ENCODE peak calls at places on chromosome 2, in seven cellular contexts. L, V, F, Z, B, J and E are unnamed samples.

GRCh38 chr2:110215566-110216158 is 3.3 kb upstream of the MTLN start:
- DNase-seq in J (no peak), B (no peak), V (no peak), F (no peak), Z (no peak), L (no peak), E (no peak)

GRCh38 chr2:187390891-187391290 is 57.2 kb downstream of the CALCRL start:
- DNase-seq in J (no peak), B (peak), L (no peak), F (peak), V (no peak), Z (peak), E (no peak)

GRCh38 chr2:227378371-227378782 is 729 bp downstream of the TM4SF20 start:
- DNase-seq in J (no peak), Z (no peak), L (no peak), B (no peak), V (no peak), F (no peak), E (no peak)

GRCh38 chr2:95382128-95382645 is 20.3 kb upstream of the FAHD2A start:
- DNase-seq in J (no peak), Z (no peak), F (no peak), V (no peak), L (no peak), B (no peak), E (peak)

GRCh38 chr2:31688282-31688681 is 107.5 kb upstream of the SRD5A2 start:
- DNase-seq in L (no peak), F (no peak), Z (no peak), J (no peak), V (no peak), B (peak), E (no peak)

GRCh38 chr2:70619167-70619566 is 65.5 kb upstream of the TGFA start:
- DNase-seq in V (no peak), J (no peak), L (no peak), B (no peak), F (no peak), Z (no peak), E (no peak)

GRCh38 chr2:241538838-241539615 is 19.5 kb upstream of the BOK start:
- DNase-seq in F (no peak), B (no peak), L (no peak), V (no peak), J (no peak), Z (no peak), E (no peak)

GRCh38 chr2:177579486-177580036 is 187.0 kb downstream of the AGPS start:
- DNase-seq in V (no peak), B (no peak), L (no peak), J (no peak), Z (no peak), F (no peak), E (no peak)

GRCh38 chr2:131023758-131024157 is 69.5 kb downstream of the FAM168B start:
- DNase-seq in F (no peak), B (no peak), L (no peak), V (no peak), Z (no peak), J (no peak), E (no peak)

GRCh38 chr2:198309673-198310280 is 505.4 kb downstream of the PLCL1 start:
- DNase-seq in L (peak), V (peak), F (no peak), Z (peak), J (peak), B (peak), E (no peak)

GRCh38 chr2:27249891-27250651 is 12.8 kb downstream of the SLC30A3 start:
- DNase-seq in F (no peak), B (peak), V (peak), L (no peak), Z (peak), J (peak), E (no peak)
- TF ChIP-seq CTCF in F (peak), B (peak), V (peak), L (peak), Z (peak), J (peak), E (peak)

GRCh38 chr2:216217904-216218260 is 108.7 kb downstream of the XRCC5 start:
- DNase-seq in F (no peak), B (no peak), Z (no peak), L (no peak), V (no peak), J (no peak), E (no peak)

GRCh38 chr2:216214768-216215167 is 105.6 kb downstream of the XRCC5 start:
- DNase-seq in B (no peak), J (no peak), V (no peak), F (no peak), L (no peak), Z (no peak), E (no peak)

GRCh38 chr2:216219866-216220265 is 110.7 kb downstream of the XRCC5 start:
- DNase-seq in B (no peak), F (no peak), V (no peak), Z (no peak), J (no peak), L (no peak), E (no peak)

GRCh38 chr2:216216951-216217903 is 108.1 kb downstream of the XRCC5 start:
- DNase-seq in L (no peak), Z (peak), F (no peak), V (peak), B (peak), J (no peak), E (no peak)

GRCh38 chr2:216215991-216216390 is 106.8 kb downstream of the XRCC5 start:
- DNase-seq in F (no peak), B (peak), L (no peak), Z (no peak), J (no peak), V (no peak), E (no peak)
- TF ChIP-seq CTCF in F (peak), B (peak), L (peak), Z (peak), J (peak), V (peak), E (peak)

DNA sequence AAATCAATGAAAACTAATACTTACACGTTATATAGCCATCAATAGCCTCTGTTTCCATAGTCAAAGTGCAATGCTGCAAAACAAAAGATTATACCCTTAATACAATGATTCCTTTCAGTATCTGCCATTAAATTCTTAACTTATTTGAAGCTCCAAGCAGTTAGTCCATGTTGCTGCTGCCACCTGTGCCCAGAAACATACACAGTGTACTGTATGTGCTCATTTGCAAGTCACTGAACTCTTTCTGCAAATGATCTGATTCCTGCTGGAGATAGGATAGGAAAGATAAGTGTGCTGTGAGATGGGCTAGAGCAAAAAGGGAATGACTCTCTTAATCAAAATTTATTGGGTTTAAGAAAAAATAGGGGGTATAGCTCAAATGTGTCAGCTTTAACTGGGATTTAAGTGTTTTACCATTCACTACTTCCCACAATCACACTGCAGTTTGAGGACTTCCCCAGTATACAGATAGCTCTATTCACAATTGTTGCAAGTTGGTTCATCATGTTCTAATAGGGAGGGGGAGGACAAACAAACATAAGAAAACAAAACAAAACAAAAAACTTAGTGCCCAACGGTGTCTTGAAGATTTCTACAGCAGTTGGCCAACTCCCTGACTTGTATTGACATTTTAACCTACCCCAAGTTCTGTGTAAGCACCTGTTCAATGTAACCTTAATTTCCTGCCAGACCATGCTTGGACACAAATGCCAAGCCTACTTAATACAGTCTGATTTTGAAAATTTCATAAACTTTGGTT is 2.7 kb downstream of the IKZF2 start:
- DNase-seq in F (no peak), L (peak), Z (no peak), J (no peak), V (no peak), B (no peak), E (no peak)
- TF ChIP-seq CTCF in F (no peak), L (peak), Z (no peak), J (no peak), V (no peak), B (no peak), E (no peak)

GRCh38 chr2:205948496-205948837 is 137.5 kb downstream of the INO80D start:
- DNase-seq in F (no peak), J (no peak), Z (no peak), V (no peak), B (no peak), L (no peak), E (no peak)

GRCh38 chr2:205948883-205949282 is 137.1 kb downstream of the INO80D start:
- DNase-seq in B (no peak), F (no peak), Z (no peak), J (no peak), V (no peak), L (no peak), E (no peak)

GRCh38 chr2:205946226-205946625 is 139.7 kb downstream of the INO80D start:
- DNase-seq in V (no peak), Z (no peak), J (no peak), B (no peak), F (no peak), L (peak), E (no peak)

DNA sequence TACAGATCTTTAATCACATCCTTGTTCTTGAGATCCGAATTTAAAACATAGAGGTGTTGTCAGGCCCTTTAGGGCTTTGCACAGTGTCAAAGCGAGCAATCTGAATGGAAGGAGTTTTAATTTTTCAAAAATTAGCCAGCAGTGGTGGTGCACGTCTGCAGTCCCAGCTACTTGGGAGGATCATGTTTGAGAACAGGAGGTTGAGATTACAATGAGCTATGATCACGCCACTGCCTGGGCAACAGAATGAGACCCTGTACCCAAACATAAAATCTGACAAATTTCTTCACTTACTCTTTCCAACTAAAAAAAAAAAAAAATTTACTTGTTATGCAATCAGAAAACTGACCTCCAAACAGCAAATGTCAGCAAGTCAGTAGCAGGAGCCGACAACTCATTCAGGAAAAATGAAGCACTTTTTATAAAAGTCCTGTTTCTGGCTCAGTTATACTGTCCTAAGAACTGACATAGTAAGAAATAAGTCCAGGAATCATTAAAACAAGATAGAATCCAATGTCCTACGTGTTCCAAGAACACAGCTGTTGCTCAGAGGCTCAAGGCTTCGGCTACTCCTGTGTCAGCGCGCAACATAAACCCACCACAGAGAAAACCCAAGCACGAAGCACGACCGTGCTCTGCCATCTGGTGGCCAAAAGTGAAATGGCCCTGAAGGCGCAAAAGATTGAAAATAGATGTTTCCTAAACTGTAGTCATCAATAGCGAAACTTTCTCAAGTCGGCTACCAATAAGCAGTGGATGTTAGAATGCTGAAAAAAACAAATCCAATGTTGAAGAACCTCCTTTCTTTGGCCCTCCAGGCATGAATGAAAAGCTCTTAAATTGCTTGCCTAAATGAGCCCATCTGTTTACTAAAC is 138.1 kb downstream of the INO80D start:
- DNase-seq in B (peak), Z (peak), L (peak), V (peak), J (peak), F (peak), E (peak)
- TF ChIP-seq CTCF in B (peak), Z (peak), L (peak), V (peak), J (peak), F (peak), E (peak)

GRCh38 chr2:24021122-24021998 is 11.5 kb downstream of the MFSD2B start:
- DNase-seq in B (no peak), V (peak), J (peak), L (peak), Z (no peak), F (no peak), E (no peak)
- TF ChIP-seq CTCF in B (peak), V (peak), J (peak), L (peak), Z (peak), F (peak), E (no peak)

GRCh38 chr2:60109744-60110143 is 443.7 kb downstream of the BCL11A start:
- DNase-seq in B (no peak), J (no peak), Z (no peak), F (no peak), V (no peak), L (no peak), E (no peak)
- TF ChIP-seq CTCF in B (no peak), J (no peak), Z (no peak), F (no peak), V (no peak), L (peak), E (no peak)